ENCODE peak calls at places on chromosomes 1 and 21, in nine cellular contexts. P is uterus, C is body of pancreas, G is ovary, E is suprapubic skin, T is esophagus squamous epithelium, Y is HCT116, O is Peyer's patch, J is heart left ventricle. K is an unnamed sample.

GRCh38 chr1:61887076-61887867 is 145.0 kb downstream of the PATJ start:
- DNase-seq in P (no peak), C (no peak), G (no peak), E (no peak), T (no peak), Y (no peak), O (no peak), J (no peak), K (peak; percentile 6)

GRCh38 chr1:245748246-245748645 is 593.5 kb downstream of the KIF26B start:
- DNase-seq in P (no peak), C (no peak), G (no peak), E (no peak), T (no peak), Y (no peak), O (no peak), J (no peak), K (no peak)

GRCh38 chr1:183783896-183784637 is 20.9 kb upstream of the RGL1 start:
- DNase-seq in P (peak; percentile 68), C (peak; percentile 63), G (peak; percentile 76), E (no peak), T (no peak), Y (no peak), O (no peak), J (peak; percentile 72), K (no peak)

GRCh38 chr1:15094719-15095491 is 58.6 kb upstream of the TMEM51 start:
- DNase-seq in P (no peak), C (no peak), G (no peak), E (no peak), T (no peak), Y (no peak), O (no peak), J (no peak), K (no peak)

GRCh38 chr1:201676061-201676644 is 137.2 kb downstream of the NAV1 start:
- DNase-seq in P (no peak), C (peak; percentile 45), G (no peak), E (no peak), T (no peak), Y (no peak), O (no peak), J (peak; percentile 67), K (no peak)

GRCh38 chr21:35982717-35983116 is 77.6 kb downstream of the SETD4 start:
- DNase-seq in P (no peak), C (no peak), G (no peak), E (no peak), T (no peak), Y (no peak), O (no peak), J (no peak), K (no peak)

GRCh38 chr1:57258616-57259330 is 165.1 kb downstream of the DAB1 start:
- DNase-seq in P (no peak), C (no peak), G (no peak), E (no peak), T (no peak), Y (no peak), O (no peak), J (no peak), K (no peak)

GRCh38 chr1:64744492-64745180 is at the start of gene RAVER2:
- DNase-seq in P (peak; percentile 74), C (peak; percentile 86), G (peak; percentile 85), E (peak; percentile 83), T (peak; percentile 6), Y (peak; percentile 38), O (peak; percentile 88), J (peak; percentile 88), K (no peak)

GRCh38 chr1:29238601-29238964 is 2.3 kb downstream of the PTPRU start:
- DNase-seq in P (peak; percentile 29), C (no peak), G (no peak), E (no peak), T (no peak), Y (no peak), O (no peak), J (no peak), K (no peak)

GRCh38 chr1:29236743-29236992 is 346 bp downstream of the PTPRU start:
- DNase-seq in P (peak; percentile 26), C (no peak), G (no peak), E (no peak), T (no peak), Y (no peak), O (no peak), J (no peak), K (no peak)

GRCh38 chr1:29235955-29236742 is at the start of gene PTPRU:
- DNase-seq in P (peak; percentile 69), C (peak; percentile 79), G (peak; percentile 92), E (peak; percentile 87), T (no peak), Y (no peak), O (peak; percentile 90), J (peak; percentile 92), K (peak; percentile 51)

GRCh38 chr1:29237906-29238600 is 1.7 kb downstream of the PTPRU start:
- DNase-seq in P (peak; percentile 41), C (peak; percentile 46), G (peak; percentile 75), E (no peak), T (no peak), Y (no peak), O (no peak), J (peak; percentile 83), K (no peak)

DNA sequence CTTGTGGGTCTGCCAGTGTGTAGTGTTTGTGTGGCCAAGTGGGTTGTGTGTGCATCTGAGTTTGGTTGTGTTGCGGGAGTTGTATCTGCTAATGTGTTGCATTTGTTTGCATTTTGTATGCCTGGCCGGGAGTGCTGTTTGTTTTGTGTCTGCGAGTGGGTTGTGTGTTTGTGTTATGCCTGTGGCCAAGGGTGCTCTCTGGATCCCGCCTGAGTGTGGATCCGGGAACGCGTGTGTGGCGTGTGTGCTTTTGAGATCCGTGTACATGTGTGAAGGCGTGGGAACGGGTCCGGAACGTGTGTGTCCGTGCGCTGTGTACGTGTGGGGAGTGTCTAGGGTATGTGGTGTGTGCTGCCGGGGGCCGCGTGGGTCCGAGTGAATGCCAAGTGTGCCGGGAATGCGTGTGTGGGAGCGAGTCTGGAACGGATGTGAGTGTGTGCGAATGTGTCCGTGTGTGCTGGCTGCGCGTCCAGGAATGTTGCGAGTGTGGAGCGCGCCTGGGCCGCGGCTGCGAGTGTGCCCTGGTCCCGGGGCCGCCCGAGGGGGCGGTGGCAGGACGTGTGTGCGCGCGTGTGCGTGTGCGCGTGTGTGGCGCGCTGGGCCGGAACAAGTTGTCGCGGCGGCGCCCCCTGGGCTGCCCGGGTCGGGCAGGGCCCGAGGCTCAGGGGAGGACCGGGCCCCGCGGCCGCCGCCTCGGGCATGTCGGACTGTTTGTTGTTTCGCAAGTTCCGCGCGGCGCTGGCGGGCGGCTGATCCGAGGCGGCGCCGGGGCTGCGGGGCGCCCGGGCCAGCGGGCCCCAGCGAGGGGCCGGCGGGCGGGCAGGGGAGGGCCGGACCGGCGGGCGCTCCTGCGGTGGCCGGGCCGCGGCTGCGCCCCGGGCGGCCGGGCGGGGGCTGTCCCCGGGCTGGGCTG is 927 bp downstream of the PTPRU start:
- DNase-seq in P (peak; percentile 57), C (peak; percentile 54), G (peak; percentile 79), E (no peak), T (no peak), Y (no peak), O (no peak), J (peak; percentile 72), K (no peak)
- TF ChIP-seq POLR2A in P (no peak), C (peak; percentile 38), G (no peak), E (no peak), T (no peak), Y (no peak), O (no peak), J (no peak), K (no peak)

GRCh38 chr1:236397173-236397759 is 3.2 kb downstream of the EDARADD start:
- DNase-seq in P (no peak), C (no peak), G (no peak), E (no peak), T (no peak), Y (no peak), O (no peak), J (no peak), K (no peak)

GRCh38 chr1:236394016-236394481 is at the start of gene EDARADD:
- DNase-seq in P (no peak), C (no peak), G (no peak), E (no peak), T (no peak), Y (no peak), O (no peak), J (no peak), K (no peak)

GRCh38 chr1:236396665-236397043 is 2.6 kb downstream of the EDARADD start:
- DNase-seq in P (no peak), C (no peak), G (no peak), E (no peak), T (no peak), Y (no peak), O (no peak), J (no peak), K (no peak)

GRCh38 chr1:236395780-236396664 is 1.9 kb downstream of the EDARADD start:
- DNase-seq in P (no peak), C (no peak), G (no peak), E (no peak), T (no peak), Y (no peak), O (no peak), J (no peak), K (no peak)

GRCh38 chr1:236394905-236395779 is 1.1 kb downstream of the EDARADD start:
- DNase-seq in P (no peak), C (peak; percentile 34), G (peak; percentile 38), E (no peak), T (no peak), Y (no peak), O (no peak), J (peak; percentile 67), K (no peak)
- H3K27ac ChIP-seq in P (no peak overlapping the region), C (peak overlapping the region; percentile 56), G (no peak overlapping the region), E (peak overlapping the region; percentile 82), T (peak overlapping the region; percentile 75), Y (no peak overlapping the region), O (peak overlapping the region; percentile 46), J (no peak overlapping the region), K (no peak overlapping the region)

DNA sequence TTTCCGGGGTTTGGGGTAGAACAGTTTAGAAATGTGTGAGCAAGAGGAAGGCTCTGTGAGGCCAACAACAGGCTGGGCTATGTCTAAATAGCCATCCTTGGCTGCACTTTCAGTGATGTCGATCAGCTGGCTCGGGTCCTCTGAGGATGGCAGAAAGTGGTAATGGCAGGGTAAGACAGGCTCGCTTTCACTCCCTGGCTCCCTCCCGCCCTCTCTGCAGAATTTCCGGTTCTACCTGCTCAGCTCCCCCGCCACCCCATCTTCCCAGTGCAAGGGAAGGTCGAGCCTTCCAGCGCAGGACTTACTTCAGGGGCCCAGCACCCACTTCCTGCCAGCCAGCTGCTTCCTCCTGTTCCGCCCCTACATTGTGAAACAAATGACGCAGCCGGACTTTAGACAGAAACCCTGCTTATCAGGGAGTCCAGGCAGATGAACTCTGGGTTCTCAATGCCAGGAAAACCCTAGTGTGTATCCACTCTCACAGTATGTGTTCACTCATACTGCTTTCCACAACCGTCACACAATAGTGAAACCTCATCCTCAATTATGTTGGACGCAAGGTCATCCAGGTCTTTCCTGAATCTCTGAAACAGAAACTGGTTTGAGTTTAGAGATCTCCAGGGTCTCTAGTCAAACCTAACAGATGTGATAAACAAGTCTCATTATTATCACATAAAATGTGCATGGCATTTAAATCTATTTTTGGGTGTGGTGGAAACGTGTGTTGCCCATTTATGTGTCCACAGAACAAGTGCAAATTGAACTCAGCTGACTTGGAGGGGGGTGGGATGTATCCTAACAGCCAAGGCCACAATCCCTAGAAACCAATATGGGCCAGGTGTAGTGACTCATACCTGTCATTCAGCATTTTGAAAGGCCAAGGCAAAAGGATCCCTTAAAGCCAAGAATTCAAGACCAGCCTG is 7.1 kb downstream of the F11R start:
- DNase-seq in P (peak; percentile 77), C (peak; percentile 96), G (peak; percentile 78), E (peak; percentile 88), T (peak; percentile 75), Y (no peak), O (peak; percentile 91), J (peak; percentile 84), K (peak; percentile 78)
- TF ChIP-seq POLR2A in P (no peak), C (peak; percentile 61), G (peak; percentile 45), E (no peak), T (peak; percentile 16), Y (no peak), O (peak; percentile 80), J (peak; percentile 23), K (no peak)

GRCh38 chr1:114669562-114670082 is at the start of gene DENND2C:
- DNase-seq in P (no peak), C (no peak), G (no peak), E (no peak), T (no peak), Y (no peak), O (no peak), J (no peak), K (peak; percentile 7)
- H3K27ac ChIP-seq in P (peak within 1 kb of the TSS; percentile 43), C (peak within 1 kb of the TSS; percentile 97), G (peak within 1 kb of the TSS; percentile 46), E (peak within 1 kb of the TSS; percentile 93), T (peak within 1 kb of the TSS; percentile 96), Y (peak within 1 kb of the TSS; percentile 59), O (peak within 1 kb of the TSS; percentile 74), J (peak within 1 kb of the TSS; percentile 83), K (peak within 1 kb of the TSS; percentile 38)